ENCODE peak calls at places on chromosome 10, in six cellular contexts. One of them, this sample, is unnamed. For H3K36me3 and H3K4me1, the result is how much of the 10 kb centered on the place peaks cover.

GRCh38 chr10:119161680-119162079 is 3.8 kb downstream of the SFXN4 start:
- DNase-seq in heart left ventricle: no peak
- DNase-seq in right atrium auricular region: no peak
- DNase-seq in fibroblast of lung: peak
- DNase-seq in MM.1S: no peak
- DNase-seq in tibial artery: peak
- DNase-seq in this sample: no peak

GRCh38 chr10:118594392-118595063 is 920 bp downstream of the PRLHR start:
- DNase-seq in heart left ventricle: no peak
- DNase-seq in right atrium auricular region: no peak
- DNase-seq in fibroblast of lung: peak
- DNase-seq in MM.1S: no peak
- DNase-seq in tibial artery: no peak
- DNase-seq in this sample: no peak

GRCh38 chr10:24866615-24867583 is 85.5 kb downstream of the PRTFDC1 start:
- DNase-seq in heart left ventricle: peak
- DNase-seq in right atrium auricular region: peak
- DNase-seq in fibroblast of lung: peak
- DNase-seq in MM.1S: no peak
- DNase-seq in tibial artery: peak
- DNase-seq in this sample: peak

GRCh38 chr10:14016011-14016536 is 314.6 kb downstream of the FRMD4A start:
- DNase-seq in heart left ventricle: peak
- DNase-seq in right atrium auricular region: peak
- DNase-seq in fibroblast of lung: peak
- DNase-seq in MM.1S: no peak
- DNase-seq in tibial artery: peak
- DNase-seq in this sample: peak

GRCh38 chr10:100766693-100767427 is 21.5 kb downstream of the PAX2 start:
- DNase-seq in heart left ventricle: no peak
- DNase-seq in right atrium auricular region: no peak
- DNase-seq in fibroblast of lung: no peak
- DNase-seq in MM.1S: no peak
- DNase-seq in tibial artery: no peak
- DNase-seq in this sample: no peak

GRCh38 chr10:6301482-6302083 is 98.9 kb downstream of the PFKFB3 start:
- DNase-seq in heart left ventricle: no peak
- DNase-seq in right atrium auricular region: no peak
- DNase-seq in fibroblast of lung: peak
- DNase-seq in MM.1S: no peak
- DNase-seq in tibial artery: no peak
- DNase-seq in this sample: no peak

GRCh38 chr10:48633381-48634197 is 28.7 kb upstream of the ARHGAP22 start:
- DNase-seq in heart left ventricle: no peak
- DNase-seq in right atrium auricular region: no peak
- DNase-seq in fibroblast of lung: no peak
- DNase-seq in MM.1S: peak
- DNase-seq in tibial artery: peak
- DNase-seq in this sample: no peak

GRCh38 chr10:118927317-118927716 is 102.2 kb upstream of the NANOS1 start:
- DNase-seq in heart left ventricle: no peak
- DNase-seq in right atrium auricular region: peak
- DNase-seq in fibroblast of lung: no peak
- DNase-seq in MM.1S: no peak
- DNase-seq in tibial artery: no peak
- DNase-seq in this sample: no peak

GRCh38 chr10:77818378-77818777 is 108.2 kb downstream of the DLG5 start:
- DNase-seq in heart left ventricle: no peak
- DNase-seq in right atrium auricular region: no peak
- DNase-seq in fibroblast of lung: no peak
- DNase-seq in MM.1S: no peak
- DNase-seq in tibial artery: no peak
- DNase-seq in this sample: no peak
- H3K36me3 ChIP-seq in heart left ventricle: half or more
- H3K36me3 ChIP-seq in right atrium auricular region: half or more
- H3K36me3 ChIP-seq in fibroblast of lung: under half
- H3K36me3 ChIP-seq in MM.1S: under half
- H3K36me3 ChIP-seq in tibial artery: half or more
- H3K36me3 ChIP-seq in this sample: half or more

DNA sequence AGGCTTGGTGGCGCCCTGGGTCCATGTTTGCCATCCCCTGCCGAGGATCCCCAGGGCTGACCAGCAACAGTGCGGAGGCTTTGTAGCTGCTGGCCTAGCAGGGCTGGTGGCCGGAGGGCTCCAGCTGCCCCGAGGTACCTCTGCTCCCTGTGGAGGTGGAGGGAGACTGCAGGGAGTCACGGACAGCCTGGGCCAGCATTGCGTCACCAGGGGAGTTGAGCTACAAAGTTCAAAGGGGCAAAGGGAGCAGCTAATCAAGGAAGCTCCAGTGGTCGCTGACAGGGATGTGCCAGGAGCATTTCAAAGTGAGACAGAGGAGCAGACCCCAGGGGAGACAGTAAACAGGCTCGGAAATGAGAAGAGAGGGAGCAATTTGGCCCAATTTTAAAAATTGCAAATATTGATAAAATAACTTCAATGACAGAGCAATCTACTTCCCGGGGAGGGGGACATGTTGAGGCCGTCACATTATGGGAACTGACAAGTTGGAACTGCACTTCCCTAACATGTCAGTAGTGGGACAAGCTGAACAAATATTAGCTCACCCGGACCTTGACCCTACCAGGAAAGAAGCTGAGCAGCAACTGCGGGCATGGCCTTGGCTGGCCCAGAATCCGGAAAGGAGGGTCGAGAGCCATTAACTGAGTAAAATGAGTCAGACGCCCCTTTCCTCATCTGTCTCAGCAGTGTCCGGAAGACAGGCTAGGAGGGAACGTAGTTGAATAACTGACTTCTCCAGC is 39.4 kb downstream of the BTBD16 start:
- DNase-seq in heart left ventricle: no peak
- DNase-seq in right atrium auricular region: peak
- DNase-seq in fibroblast of lung: peak
- DNase-seq in MM.1S: no peak
- DNase-seq in tibial artery: no peak
- DNase-seq in this sample: no peak
- TF ChIP-seq CTCF in heart left ventricle: no peak
- TF ChIP-seq CTCF in right atrium auricular region: no peak
- TF ChIP-seq CTCF in fibroblast of lung: no peak
- TF ChIP-seq CTCF in MM.1S: no peak
- TF ChIP-seq CTCF in tibial artery: no peak
- TF ChIP-seq CTCF in this sample: no peak

GRCh38 chr10:87657370-87657769 is 2.3 kb upstream of the PAPSS2 start:
- DNase-seq in heart left ventricle: no peak
- DNase-seq in right atrium auricular region: peak
- DNase-seq in fibroblast of lung: peak
- DNase-seq in MM.1S: no peak
- DNase-seq in tibial artery: peak
- DNase-seq in this sample: no peak
- H3K4me1 ChIP-seq in heart left ventricle: under half
- H3K4me1 ChIP-seq in right atrium auricular region: under half
- H3K4me1 ChIP-seq in fibroblast of lung: under half
- H3K4me1 ChIP-seq in MM.1S: under half
- H3K4me1 ChIP-seq in tibial artery: under half
- H3K4me1 ChIP-seq in this sample: under half

DNA sequence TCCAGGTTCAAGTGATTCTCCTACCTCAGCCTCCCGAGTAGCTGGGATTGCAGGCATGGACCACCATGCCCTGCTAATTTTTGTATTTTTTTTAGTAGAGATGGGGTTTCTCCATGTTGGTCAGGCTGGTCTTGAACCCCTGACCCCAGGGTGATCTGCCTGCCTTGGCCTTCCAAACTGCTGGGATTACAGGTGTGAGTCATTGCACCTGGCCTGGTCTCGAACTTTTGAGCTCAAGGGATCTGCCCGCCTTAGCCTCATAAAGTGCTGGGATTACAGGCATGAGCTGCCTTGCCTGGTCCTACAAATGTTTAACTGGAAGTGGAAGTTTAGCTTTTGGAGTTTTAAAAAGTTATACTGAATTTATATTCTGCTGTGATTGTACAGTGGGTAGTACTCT is 2.8 kb downstream of the MLLT10 start:
- DNase-seq in heart left ventricle: no peak
- DNase-seq in right atrium auricular region: no peak
- DNase-seq in fibroblast of lung: no peak
- DNase-seq in MM.1S: no peak
- DNase-seq in tibial artery: no peak
- DNase-seq in this sample: no peak
- H3K36me3 ChIP-seq in heart left ventricle: under half
- H3K36me3 ChIP-seq in right atrium auricular region: under half
- H3K36me3 ChIP-seq in fibroblast of lung: under half
- H3K36me3 ChIP-seq in MM.1S: under half
- H3K36me3 ChIP-seq in tibial artery: under half
- H3K36me3 ChIP-seq in this sample: under half

DNA sequence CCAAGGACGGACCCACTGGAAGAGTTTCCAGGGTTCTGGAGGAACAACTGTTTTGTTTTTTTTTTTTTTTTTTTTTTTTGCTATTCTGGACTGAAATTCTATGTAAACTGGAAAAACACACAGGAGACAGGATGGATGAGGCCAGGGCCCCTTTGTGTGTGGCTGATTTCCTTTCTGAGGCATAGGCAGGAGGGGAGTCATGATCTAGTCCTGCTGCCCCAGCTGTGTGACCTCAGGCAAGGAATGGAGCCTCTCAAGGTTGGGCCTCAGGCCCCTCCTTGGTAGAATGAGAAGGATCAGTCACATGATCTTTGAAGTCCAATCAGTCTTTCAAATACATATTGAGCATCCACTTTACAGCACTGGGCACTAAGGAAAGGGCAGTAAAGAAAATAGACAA is 87.6 kb downstream of the SH3PXD2A start:
- DNase-seq in heart left ventricle: no peak
- DNase-seq in right atrium auricular region: no peak
- DNase-seq in fibroblast of lung: no peak
- DNase-seq in MM.1S: no peak
- DNase-seq in tibial artery: no peak
- DNase-seq in this sample: no peak
- TF ChIP-seq CTCF in heart left ventricle: no peak
- TF ChIP-seq CTCF in right atrium auricular region: no peak
- TF ChIP-seq CTCF in fibroblast of lung: no peak
- TF ChIP-seq CTCF in MM.1S: no peak
- TF ChIP-seq CTCF in tibial artery: no peak
- TF ChIP-seq CTCF in this sample: no peak

DNA sequence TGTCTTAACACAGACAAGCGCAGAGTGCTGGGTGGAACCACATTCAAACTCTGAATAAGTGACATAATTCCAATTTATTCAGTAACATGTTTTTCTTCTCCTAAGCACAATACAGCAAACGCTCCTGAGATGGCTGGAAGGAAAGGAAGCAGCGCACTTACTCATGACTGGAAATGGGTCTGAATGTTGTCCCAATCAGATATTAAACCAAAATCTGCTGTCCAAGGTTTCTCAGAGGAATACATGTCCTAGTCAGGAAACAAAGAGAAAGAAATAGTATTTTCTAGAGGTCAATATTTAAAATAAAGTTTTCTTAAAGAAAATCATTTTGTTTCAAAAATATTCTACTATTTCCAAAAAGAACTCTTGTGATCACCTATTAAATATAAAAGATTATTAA is 14.0 kb downstream of the USP6NL start:
- DNase-seq in heart left ventricle: no peak
- DNase-seq in right atrium auricular region: no peak
- DNase-seq in fibroblast of lung: no peak
- DNase-seq in MM.1S: no peak
- DNase-seq in tibial artery: no peak
- DNase-seq in this sample: no peak
- H3K4me1 ChIP-seq in heart left ventricle: under half
- H3K4me1 ChIP-seq in right atrium auricular region: under half
- H3K4me1 ChIP-seq in fibroblast of lung: under half
- H3K4me1 ChIP-seq in MM.1S: under half
- H3K4me1 ChIP-seq in tibial artery: under half
- H3K4me1 ChIP-seq in this sample: under half

DNA sequence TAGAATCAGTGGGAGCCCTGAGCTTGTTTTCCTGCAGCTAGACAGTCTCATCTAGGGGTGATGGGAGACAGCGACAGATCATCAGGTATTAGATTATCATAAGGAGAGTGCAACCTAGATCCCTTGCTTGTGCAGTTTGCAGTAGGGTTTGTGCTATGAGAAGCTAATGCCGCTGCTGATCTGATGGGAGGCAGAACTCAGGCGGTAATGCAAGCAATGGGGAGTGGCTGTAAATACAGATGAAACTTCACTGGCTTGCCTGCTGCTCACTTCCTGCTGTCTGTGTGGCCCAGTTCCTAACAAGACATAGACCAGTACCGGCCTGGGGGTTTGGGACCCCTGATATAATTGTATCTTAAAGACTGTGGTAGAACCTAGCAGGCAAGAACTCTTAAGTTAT is 17.6 kb downstream of the NRBF2 start:
- DNase-seq in heart left ventricle: no peak
- DNase-seq in right atrium auricular region: no peak
- DNase-seq in fibroblast of lung: no peak
- DNase-seq in MM.1S: no peak
- DNase-seq in tibial artery: no peak
- DNase-seq in this sample: no peak
- H3K36me3 ChIP-seq in heart left ventricle: half or more
- H3K36me3 ChIP-seq in right atrium auricular region: under half
- H3K36me3 ChIP-seq in fibroblast of lung: under half
- H3K36me3 ChIP-seq in MM.1S: under half
- H3K36me3 ChIP-seq in tibial artery: under half
- H3K36me3 ChIP-seq in this sample: half or more

GRCh38 chr10:109451879-109452278 is 471.4 kb downstream of the XPNPEP1 start:
- DNase-seq in heart left ventricle: no peak
- DNase-seq in right atrium auricular region: no peak
- DNase-seq in fibroblast of lung: no peak
- DNase-seq in MM.1S: no peak
- DNase-seq in tibial artery: no peak
- DNase-seq in this sample: no peak
- TF ChIP-seq CTCF in heart left ventricle: no peak
- TF ChIP-seq CTCF in right atrium auricular region: no peak
- TF ChIP-seq CTCF in fibroblast of lung: no peak
- TF ChIP-seq CTCF in MM.1S: no peak
- TF ChIP-seq CTCF in tibial artery: no peak
- TF ChIP-seq CTCF in this sample: no peak

GRCh38 chr10:99328579-99329237 is 448 bp upstream of the CNNM1 start:
- DNase-seq in heart left ventricle: no peak
- DNase-seq in right atrium auricular region: no peak
- DNase-seq in fibroblast of lung: no peak
- DNase-seq in MM.1S: no peak
- DNase-seq in tibial artery: no peak
- DNase-seq in this sample: no peak
- H3K4me1 ChIP-seq in heart left ventricle: under half
- H3K4me1 ChIP-seq in right atrium auricular region: under half
- H3K4me1 ChIP-seq in fibroblast of lung: under half
- H3K4me1 ChIP-seq in MM.1S: under half
- H3K4me1 ChIP-seq in tibial artery: under half
- H3K4me1 ChIP-seq in this sample: under half

DNA sequence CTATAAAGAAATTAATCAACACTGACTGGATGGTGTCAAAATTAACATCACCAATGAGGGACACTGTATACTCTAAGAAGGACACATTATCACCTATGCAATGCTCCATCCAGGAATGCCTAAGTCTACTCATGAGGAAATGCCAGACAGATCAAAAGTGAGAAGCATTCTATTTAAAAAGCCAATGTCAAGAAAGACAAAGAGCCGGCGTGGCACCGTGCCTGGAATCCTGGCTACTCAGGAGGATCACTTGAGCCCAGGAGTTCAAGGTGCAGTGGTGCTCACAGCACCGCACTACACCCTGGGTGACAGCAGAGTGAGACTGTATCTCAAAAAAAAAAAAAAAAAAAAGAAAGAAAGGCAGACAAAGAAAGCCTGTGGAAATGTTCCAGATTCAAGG is 45.5 kb upstream of the ANAPC16 start:
- DNase-seq in heart left ventricle: no peak
- DNase-seq in right atrium auricular region: no peak
- DNase-seq in fibroblast of lung: peak
- DNase-seq in MM.1S: no peak
- DNase-seq in tibial artery: no peak
- DNase-seq in this sample: no peak
- H3K36me3 ChIP-seq in heart left ventricle: under half
- H3K36me3 ChIP-seq in right atrium auricular region: under half
- H3K36me3 ChIP-seq in fibroblast of lung: under half
- H3K36me3 ChIP-seq in MM.1S: under half
- H3K36me3 ChIP-seq in tibial artery: under half
- H3K36me3 ChIP-seq in this sample: under half

This sample was measured in left ventricle myocardium inferior.